ENCODE peak calls at places on chromosomes 12 and 14, in eight cellular contexts. J, F, P, O, D, E, M and I are unnamed samples.

GRCh38 chr14:69473271-69473670 is 11.3 kb upstream of the PLEKHD1 start:
- DNase-seq in J (no peak), F (no peak), P (no peak), O (no peak), D (no peak), E (no peak), M (peak), I (no peak)

GRCh38 chr14:53925201-53925766 is 31.3 kb downstream of the BMP4 start:
- DNase-seq in J (no peak), F (no peak), P (no peak), O (no peak), D (no peak), E (no peak), M (no peak), I (no peak)

GRCh38 chr12:2722806-2723205 is 72.0 kb upstream of the FKBP4 start:
- DNase-seq in J (no peak), F (no peak), P (no peak), O (no peak), D (no peak), E (no peak), M (no peak), I (no peak)

GRCh38 chr14:88323520-88324199 is 591 bp upstream of the KCNK10 start:
- DNase-seq in J (no peak), F (peak), P (no peak), O (no peak), D (peak), E (no peak), M (peak), I (no peak)

GRCh38 chr14:38882533-38882932 is 220.5 kb downstream of the SEC23A start:
- DNase-seq in J (no peak), F (no peak), P (no peak), O (no peak), D (no peak), E (no peak), M (no peak), I (no peak)

GRCh38 chr12:56574210-56574609 is 52.6 kb downstream of the RBMS2 start:
- DNase-seq in J (no peak), F (no peak), P (no peak), O (no peak), D (no peak), E (no peak), M (no peak), I (no peak)

GRCh38 chr14:22973217-22974032 is 8.9 kb downstream of the AJUBA start:
- DNase-seq in J (no peak), F (peak), P (peak), O (no peak), D (peak), E (no peak), M (peak), I (no peak)

GRCh38 chr12:561908-562593 is 101.2 kb downstream of the NINJ2 start:
- DNase-seq in J (peak), F (no peak), P (no peak), O (no peak), D (no peak), E (peak), M (no peak), I (peak)

GRCh38 chr14:24261969-24262327 is 1.0 kb downstream of the TGM1 start:
- DNase-seq in J (peak), F (no peak), P (no peak), O (no peak), D (no peak), E (no peak), M (no peak), I (no peak)

GRCh38 chr12:49331360-49332222 is 5.4 kb downstream of the C1QL4 start:
- DNase-seq in J (peak), F (peak), P (peak), O (peak), D (peak), E (no peak), M (peak), I (peak)

GRCh38 chr12:26134540-26134939 is 9.7 kb upstream of the BHLHE41 start:
- DNase-seq in J (no peak), F (no peak), P (no peak), O (no peak), D (no peak), E (no peak), M (no peak), I (no peak)

GRCh38 chr14:56482306-56482705 is 97.3 kb upstream of the TMEM260 start:
- DNase-seq in J (no peak), F (peak), P (no peak), O (no peak), D (peak), E (no peak), M (peak), I (no peak)

GRCh38 chr14:35988972-35989690 is 163.0 kb downstream of the BRMS1L start:
- DNase-seq in J (no peak), F (no peak), P (no peak), O (no peak), D (no peak), E (no peak), M (peak), I (no peak)

GRCh38 chr12:79008591-79008990 is 144.0 kb downstream of the SYT1 start:
- DNase-seq in J (no peak), F (no peak), P (no peak), O (no peak), D (no peak), E (no peak), M (no peak), I (no peak)

GRCh38 chr12:113165521-113166450 is 16.3 kb downstream of the CFAP73 start:
- DNase-seq in J (no peak), F (no peak), P (peak), O (no peak), D (no peak), E (no peak), M (no peak), I (no peak)

GRCh38 chr12:95277139-95277538 is 59.5 kb downstream of the VEZT start:
- DNase-seq in J (no peak), F (no peak), P (peak), O (no peak), D (no peak), E (no peak), M (no peak), I (no peak)

DNA sequence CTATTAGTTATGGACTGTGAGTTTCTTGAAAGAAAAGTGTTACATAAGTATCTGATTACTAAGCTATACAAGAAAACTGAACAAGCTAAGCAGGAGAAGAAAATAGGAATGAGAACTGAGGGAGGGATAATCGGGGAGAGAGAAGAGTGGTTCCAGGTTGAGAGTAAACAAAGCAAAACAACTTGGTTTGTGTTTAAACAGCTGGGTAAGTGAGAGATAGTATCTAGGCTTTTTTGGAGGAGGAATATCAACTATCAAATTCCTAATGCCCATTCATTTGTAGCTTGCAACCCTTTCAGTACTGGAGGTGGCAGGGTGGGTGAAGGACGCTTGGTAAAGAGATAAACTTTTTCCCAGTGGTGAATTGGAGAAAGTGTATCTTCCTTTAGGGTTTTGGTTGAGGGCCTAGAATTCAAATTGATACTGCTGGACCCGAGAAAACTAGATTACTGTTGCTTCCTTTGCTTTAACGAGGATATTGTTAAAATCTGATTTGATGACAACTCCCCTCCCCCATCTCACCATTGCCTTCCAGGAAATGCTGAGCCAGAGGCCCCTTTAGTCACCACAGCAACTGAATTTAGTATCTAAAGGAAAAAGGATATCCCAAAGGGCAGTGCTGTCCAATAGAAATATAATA is 2.0 kb upstream of the SLC2A3 start:
- DNase-seq in J (no peak), F (no peak), P (peak), O (no peak), D (no peak), E (no peak), M (no peak), I (no peak)
- TF ChIP-seq CTCF in J (peak), F (no peak), P (no peak), O (peak), D (peak), E (no peak), M (peak), I (peak)

DNA sequence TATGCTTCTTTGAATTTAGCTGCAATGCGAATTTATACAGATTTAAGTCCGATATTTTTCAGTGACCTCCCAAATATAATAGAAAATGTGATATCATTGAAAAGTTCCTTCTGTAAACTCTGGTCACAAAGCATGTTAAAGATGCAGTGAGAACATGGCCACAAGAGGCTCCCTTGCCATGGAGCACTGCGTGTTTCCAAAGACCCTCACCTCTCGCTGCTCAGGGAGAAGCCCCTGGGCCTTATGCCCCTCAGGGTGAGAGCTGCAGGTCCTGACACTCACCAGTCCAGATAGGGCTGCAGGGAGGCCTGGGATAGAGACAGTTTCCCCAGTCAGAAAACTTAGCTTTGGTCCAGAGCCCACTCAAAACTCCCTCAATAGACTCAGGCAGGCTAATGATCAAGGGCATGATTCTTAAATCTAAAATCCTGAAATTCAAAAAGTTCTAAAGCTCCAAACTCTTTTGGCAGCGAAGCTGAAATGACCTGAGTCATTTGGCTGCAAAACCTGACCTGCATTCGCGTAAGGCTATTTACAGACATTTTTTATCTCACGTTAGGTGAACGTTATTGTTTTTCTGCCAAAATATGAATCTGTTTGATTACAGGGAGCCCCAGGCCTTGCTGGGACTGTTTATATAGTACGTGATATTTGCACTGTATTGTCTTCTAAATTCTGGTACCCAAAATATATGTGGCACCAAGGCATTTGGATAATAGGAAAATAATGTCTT is 67.8 kb downstream of the CAPZA3 start:
- DNase-seq in J (no peak), F (peak), P (no peak), O (no peak), D (no peak), E (no peak), M (no peak), I (no peak)
- TF ChIP-seq CTCF in J (no peak), F (peak), P (no peak), O (no peak), D (no peak), E (no peak), M (no peak), I (no peak)

DNA sequence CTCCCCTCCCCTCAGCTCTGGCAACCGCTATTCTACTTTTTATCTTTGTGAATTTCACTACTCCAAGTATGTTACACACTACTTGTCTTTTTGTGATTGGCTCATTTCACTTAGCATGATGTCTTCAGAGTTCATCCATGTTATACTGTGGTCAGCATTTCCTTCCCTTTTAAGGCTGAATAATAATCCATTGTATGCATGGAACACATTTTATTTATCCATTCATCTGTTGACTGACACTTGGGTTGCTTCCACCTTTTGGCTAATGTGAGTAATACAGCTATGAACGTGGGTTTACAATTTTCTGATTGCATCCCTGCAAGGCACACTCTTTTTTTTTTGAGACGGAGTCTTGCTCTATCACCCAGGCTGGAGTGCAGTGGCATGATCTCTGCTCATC is 53.0 kb upstream of the FUT8 start:
- DNase-seq in J (no peak), F (no peak), P (no peak), O (no peak), D (no peak), E (no peak), M (no peak), I (no peak)
- TF ChIP-seq CTCF in J (no peak), F (no peak), P (no peak), O (no peak), D (peak), E (no peak), M (no peak), I (no peak)

GRCh38 chr12:44875417-44875953 is 630 bp downstream of the NELL2 start:
- DNase-seq in J (no peak), F (peak), P (no peak), O (no peak), D (peak), E (no peak), M (no peak), I (no peak)

GRCh38 chr12:44874981-44875416 is 1.1 kb downstream of the NELL2 start:
- DNase-seq in J (no peak), F (peak), P (no peak), O (no peak), D (no peak), E (no peak), M (no peak), I (no peak)

GRCh38 chr12:44875954-44876553 is at the start of gene NELL2:
- DNase-seq in J (peak), F (peak), P (peak), O (no peak), D (peak), E (no peak), M (peak), I (no peak)

GRCh38 chr12:44873898-44874297 is 2.2 kb downstream of the NELL2 start:
- DNase-seq in J (no peak), F (no peak), P (peak), O (no peak), D (no peak), E (no peak), M (no peak), I (no peak)

DNA sequence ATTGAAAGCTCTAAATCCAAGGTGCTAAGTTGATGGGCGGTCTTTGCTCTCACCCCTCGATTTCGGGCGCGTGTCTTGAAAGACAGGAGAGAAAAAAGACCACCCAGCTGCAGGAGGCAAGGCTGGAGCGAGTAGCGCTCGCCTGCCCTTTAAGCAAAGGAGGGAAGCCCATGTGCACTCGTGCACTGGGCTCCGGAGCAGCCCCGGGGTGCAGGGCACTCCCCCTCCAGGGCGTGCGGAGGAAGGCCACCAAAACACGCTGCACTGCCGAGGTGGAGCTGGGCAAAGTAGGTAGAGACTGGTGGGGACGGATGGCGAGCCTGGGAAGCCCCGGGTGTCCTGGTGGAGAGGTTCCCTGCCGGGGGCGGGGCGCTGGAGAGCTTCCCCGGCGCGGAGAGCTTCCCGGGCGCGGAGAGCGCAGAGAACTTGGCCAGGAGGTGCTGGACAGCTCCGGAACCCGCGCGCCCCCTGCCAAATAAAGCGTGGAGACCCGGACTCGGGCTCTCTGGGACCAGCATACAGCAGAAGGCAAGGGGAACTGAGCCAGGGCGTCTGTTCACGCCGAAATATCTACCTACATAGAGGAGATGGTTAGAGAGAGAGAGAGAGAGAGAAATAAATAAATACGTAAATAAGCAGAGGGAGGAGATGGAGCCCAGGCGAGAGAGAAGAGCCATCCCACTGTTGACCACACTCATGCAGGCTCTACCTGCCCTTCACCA is 600 bp upstream of the NELL2 start:
- DNase-seq in J (no peak), F (peak), P (peak), O (no peak), D (peak), E (no peak), M (peak), I (no peak)
- TF ChIP-seq CTCF in J (no peak), F (no peak), P (no peak), O (no peak), D (peak), E (no peak), M (no peak), I (no peak)

GRCh38 chr12:39619316-39619659 is 315 bp downstream of the ABCD2 start:
- DNase-seq in J (no peak), F (no peak), P (no peak), O (no peak), D (no peak), E (no peak), M (no peak), I (no peak)

GRCh38 chr12:39621670-39622069 is 2.1 kb upstream of the ABCD2 start:
- DNase-seq in J (no peak), F (no peak), P (no peak), O (no peak), D (no peak), E (no peak), M (no peak), I (no peak)

GRCh38 chr12:39620664-39621658 is 1.4 kb upstream of the ABCD2 start:
- DNase-seq in J (no peak), F (no peak), P (peak), O (no peak), D (no peak), E (no peak), M (no peak), I (no peak)

GRCh38 chr12:39618701-39619100 is 902 bp downstream of the ABCD2 start:
- DNase-seq in J (no peak), F (no peak), P (no peak), O (no peak), D (no peak), E (no peak), M (no peak), I (no peak)

DNA sequence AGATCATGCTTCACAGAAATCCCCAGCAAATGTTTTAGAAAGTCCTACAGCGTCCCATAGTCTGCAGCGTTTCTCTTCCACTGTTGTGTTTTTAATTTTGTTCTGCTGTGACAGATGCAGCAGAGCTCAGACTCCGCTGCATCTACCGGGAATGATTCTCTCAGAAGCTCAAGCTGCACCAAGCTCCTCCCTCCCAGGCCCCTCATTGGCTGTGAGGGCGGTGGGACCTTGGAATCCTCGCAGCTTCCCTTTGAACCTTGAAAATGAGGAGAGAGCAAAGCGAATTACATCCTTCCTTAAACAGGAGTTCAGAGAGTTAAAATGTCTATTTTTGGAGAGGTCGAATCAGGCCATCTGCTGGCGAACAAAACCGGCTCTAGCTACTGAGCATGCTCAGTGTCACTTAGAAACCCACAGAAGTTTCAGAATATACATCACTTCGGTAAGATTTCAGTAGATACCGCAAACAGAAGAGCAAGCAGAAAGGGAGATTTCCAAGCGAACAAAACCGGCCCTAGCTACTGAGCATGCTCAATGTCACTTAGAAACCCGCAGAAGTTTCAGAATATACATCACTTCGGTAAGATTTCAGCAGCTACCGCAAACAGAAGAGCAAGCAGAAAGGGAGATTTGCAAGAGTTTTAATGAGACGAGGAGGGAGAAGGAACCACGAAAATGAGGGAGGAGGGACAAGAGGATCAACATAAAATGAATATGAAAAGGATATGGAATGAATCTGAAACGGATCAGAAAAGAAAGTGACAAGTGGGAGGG is at the start of gene ABCD2:
- DNase-seq in J (peak), F (peak), P (peak), O (peak), D (peak), E (peak), M (peak), I (no peak)
- TF ChIP-seq CTCF in J (no peak), F (no peak), P (no peak), O (no peak), D (peak), E (no peak), M (no peak), I (no peak)

DNA sequence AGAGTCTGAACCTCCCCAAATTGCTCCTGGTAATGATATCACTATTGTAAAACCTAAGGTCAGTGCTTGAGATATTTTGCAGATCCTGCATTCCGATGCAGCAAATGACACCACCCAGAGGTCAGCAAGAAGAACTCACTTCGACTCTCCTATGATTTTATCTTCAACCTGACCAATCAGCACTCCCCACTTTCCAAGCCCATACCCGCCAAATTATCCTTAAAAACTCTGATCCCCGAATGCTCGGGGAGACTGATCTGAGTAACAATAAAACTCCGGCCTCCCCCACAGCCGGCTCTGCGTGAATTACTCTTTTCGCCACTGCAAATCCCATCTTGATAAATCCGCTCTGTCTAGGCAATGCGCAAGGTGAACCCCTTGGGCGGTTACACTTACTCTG is 1.2 kb downstream of the NPC2 start:
- DNase-seq in J (no peak), F (no peak), P (peak), O (no peak), D (no peak), E (no peak), M (no peak), I (no peak)
- TF ChIP-seq CTCF in J (peak), F (peak), P (peak), O (no peak), D (peak), E (no peak), M (no peak), I (peak)